ENCODE peak calls at places on chromosomes 5 and 9, in ten cellular contexts. One of them, this sample, is unnamed.

GRCh38 chr9:1869843-1870242 is 145.3 kb upstream of the SMARCA2 start:
- DNase-seq in heart left ventricle: no peak
- DNase-seq in upper lobe of right lung: no peak
- DNase-seq in HepG2: peak
- DNase-seq in tibial artery: no peak
- DNase-seq in ascending aorta: no peak
- DNase-seq in AG04449: no peak
- DNase-seq in stomach: no peak
- DNase-seq in left ventricle myocardium inferior: no peak
- DNase-seq in mammary epithelial cell: peak
- DNase-seq in this sample: no peak

GRCh38 chr9:127452481-127453092 is 1.3 kb downstream of the LRSAM1 start:
- DNase-seq in heart left ventricle: peak
- DNase-seq in upper lobe of right lung: peak
- DNase-seq in HepG2: peak
- DNase-seq in tibial artery: peak
- DNase-seq in ascending aorta: no peak
- DNase-seq in AG04449: no peak
- DNase-seq in stomach: peak
- DNase-seq in left ventricle myocardium inferior: peak
- DNase-seq in mammary epithelial cell: peak
- DNase-seq in this sample: no peak

GRCh38 chr5:33319151-33319550 is 121.6 kb upstream of the TARS1 start:
- DNase-seq in heart left ventricle: no peak
- DNase-seq in upper lobe of right lung: no peak
- DNase-seq in HepG2: no peak
- DNase-seq in tibial artery: no peak
- DNase-seq in ascending aorta: no peak
- DNase-seq in AG04449: no peak
- DNase-seq in stomach: no peak
- DNase-seq in left ventricle myocardium inferior: no peak
- DNase-seq in mammary epithelial cell: no peak
- DNase-seq in this sample: no peak

GRCh38 chr9:91345978-91346377 is 15.7 kb downstream of the AUH start:
- DNase-seq in heart left ventricle: no peak
- DNase-seq in upper lobe of right lung: no peak
- DNase-seq in HepG2: no peak
- DNase-seq in tibial artery: no peak
- DNase-seq in ascending aorta: no peak
- DNase-seq in AG04449: no peak
- DNase-seq in stomach: no peak
- DNase-seq in left ventricle myocardium inferior: no peak
- DNase-seq in mammary epithelial cell: no peak
- DNase-seq in this sample: no peak

GRCh38 chr5:151742870-151743294 is 15.5 kb downstream of the ATOX1 start:
- DNase-seq in heart left ventricle: peak
- DNase-seq in upper lobe of right lung: no peak
- DNase-seq in HepG2: peak
- DNase-seq in tibial artery: peak
- DNase-seq in ascending aorta: no peak
- DNase-seq in AG04449: no peak
- DNase-seq in stomach: no peak
- DNase-seq in left ventricle myocardium inferior: peak
- DNase-seq in mammary epithelial cell: peak
- DNase-seq in this sample: no peak

GRCh38 chr5:156414381-156414780 is 87.4 kb downstream of the SGCD start:
- DNase-seq in heart left ventricle: no peak
- DNase-seq in upper lobe of right lung: no peak
- DNase-seq in HepG2: no peak
- DNase-seq in tibial artery: no peak
- DNase-seq in ascending aorta: no peak
- DNase-seq in AG04449: no peak
- DNase-seq in stomach: no peak
- DNase-seq in left ventricle myocardium inferior: no peak
- DNase-seq in mammary epithelial cell: no peak
- DNase-seq in this sample: no peak

GRCh38 chr9:8364021-8364782 is 564.6 kb upstream of the DMAC1 start:
- DNase-seq in heart left ventricle: no peak
- DNase-seq in upper lobe of right lung: no peak
- DNase-seq in HepG2: no peak
- DNase-seq in tibial artery: no peak
- DNase-seq in ascending aorta: no peak
- DNase-seq in AG04449: no peak
- DNase-seq in stomach: no peak
- DNase-seq in left ventricle myocardium inferior: no peak
- DNase-seq in mammary epithelial cell: no peak
- DNase-seq in this sample: no peak

GRCh38 chr5:61918606-61919005 is 387.4 kb upstream of the KIF2A start:
- DNase-seq in heart left ventricle: no peak
- DNase-seq in upper lobe of right lung: no peak
- DNase-seq in HepG2: no peak
- DNase-seq in tibial artery: no peak
- DNase-seq in ascending aorta: no peak
- DNase-seq in AG04449: no peak
- DNase-seq in stomach: no peak
- DNase-seq in left ventricle myocardium inferior: no peak
- DNase-seq in mammary epithelial cell: no peak
- DNase-seq in this sample: no peak

GRCh38 chr9:110246214-110246613 is 10.1 kb downstream of the TXN start:
- DNase-seq in heart left ventricle: no peak
- DNase-seq in upper lobe of right lung: no peak
- DNase-seq in HepG2: no peak
- DNase-seq in tibial artery: no peak
- DNase-seq in ascending aorta: no peak
- DNase-seq in AG04449: no peak
- DNase-seq in stomach: no peak
- DNase-seq in left ventricle myocardium inferior: no peak
- DNase-seq in mammary epithelial cell: no peak
- DNase-seq in this sample: no peak

GRCh38 chr9:110244616-110245015 is 11.7 kb downstream of the TXN start:
- DNase-seq in heart left ventricle: no peak
- DNase-seq in upper lobe of right lung: no peak
- DNase-seq in HepG2: no peak
- DNase-seq in tibial artery: no peak
- DNase-seq in ascending aorta: no peak
- DNase-seq in AG04449: no peak
- DNase-seq in stomach: no peak
- DNase-seq in left ventricle myocardium inferior: no peak
- DNase-seq in mammary epithelial cell: no peak
- DNase-seq in this sample: no peak

GRCh38 chr9:110240198-110240597 is 16.1 kb downstream of the TXN start:
- DNase-seq in heart left ventricle: no peak
- DNase-seq in upper lobe of right lung: no peak
- DNase-seq in HepG2: no peak
- DNase-seq in tibial artery: no peak
- DNase-seq in ascending aorta: no peak
- DNase-seq in AG04449: no peak
- DNase-seq in stomach: no peak
- DNase-seq in left ventricle myocardium inferior: no peak
- DNase-seq in mammary epithelial cell: no peak
- DNase-seq in this sample: no peak

DNA sequence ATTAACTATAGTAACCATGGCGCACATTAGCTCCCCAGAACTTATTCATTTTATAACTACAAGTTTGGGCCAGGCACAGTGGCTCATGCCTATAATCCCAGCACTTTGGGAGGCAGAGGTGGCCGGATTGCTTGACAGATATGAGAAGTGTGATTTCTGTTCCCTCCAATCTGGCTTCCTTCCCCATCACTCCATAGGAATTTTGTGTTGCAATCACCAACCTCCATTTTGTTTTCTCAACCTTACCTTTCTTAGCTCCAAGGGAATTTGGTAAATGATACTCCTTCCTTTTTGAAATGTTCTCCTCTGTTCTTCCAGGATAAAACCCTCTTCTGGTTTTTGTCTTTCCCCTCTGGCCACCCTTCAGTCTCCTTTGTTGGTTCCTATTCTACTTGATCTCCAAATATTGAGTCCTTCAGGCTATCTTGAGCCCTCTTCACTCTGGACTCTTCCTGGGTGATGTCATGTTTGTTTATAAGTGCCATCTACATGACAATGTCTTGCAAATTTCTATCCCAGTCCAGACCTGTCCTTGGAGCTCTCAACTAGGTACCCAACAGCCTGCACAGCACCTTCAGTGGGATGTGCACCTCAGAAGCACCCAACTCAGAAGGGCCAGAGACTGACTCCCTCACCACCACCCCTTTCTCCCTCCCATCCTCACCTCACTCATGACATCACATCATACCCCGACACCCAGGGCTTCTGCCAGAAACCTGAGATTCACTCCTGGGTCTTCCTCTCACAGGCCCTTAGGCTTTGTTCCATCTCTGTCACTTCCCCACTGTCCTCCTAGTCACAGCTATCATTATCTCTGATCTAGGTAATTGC is 14.6 kb downstream of the TXN start:
- DNase-seq in heart left ventricle: no peak
- DNase-seq in upper lobe of right lung: no peak
- DNase-seq in HepG2: no peak
- DNase-seq in tibial artery: no peak
- DNase-seq in ascending aorta: no peak
- DNase-seq in AG04449: no peak
- DNase-seq in stomach: no peak
- DNase-seq in left ventricle myocardium inferior: no peak
- DNase-seq in mammary epithelial cell: peak
- DNase-seq in this sample: no peak
- TF ChIP-seq CTCF in heart left ventricle: no peak
- TF ChIP-seq CTCF in upper lobe of right lung: no peak
- TF ChIP-seq CTCF in HepG2: no peak
- TF ChIP-seq CTCF in tibial artery: no peak
- TF ChIP-seq CTCF in ascending aorta: no peak
- TF ChIP-seq CTCF in AG04449: no peak
- TF ChIP-seq CTCF in stomach: no peak
- TF ChIP-seq CTCF in left ventricle myocardium inferior: no peak
- TF ChIP-seq CTCF in mammary epithelial cell: no peak
- TF ChIP-seq CTCF in this sample: no peak

DNA sequence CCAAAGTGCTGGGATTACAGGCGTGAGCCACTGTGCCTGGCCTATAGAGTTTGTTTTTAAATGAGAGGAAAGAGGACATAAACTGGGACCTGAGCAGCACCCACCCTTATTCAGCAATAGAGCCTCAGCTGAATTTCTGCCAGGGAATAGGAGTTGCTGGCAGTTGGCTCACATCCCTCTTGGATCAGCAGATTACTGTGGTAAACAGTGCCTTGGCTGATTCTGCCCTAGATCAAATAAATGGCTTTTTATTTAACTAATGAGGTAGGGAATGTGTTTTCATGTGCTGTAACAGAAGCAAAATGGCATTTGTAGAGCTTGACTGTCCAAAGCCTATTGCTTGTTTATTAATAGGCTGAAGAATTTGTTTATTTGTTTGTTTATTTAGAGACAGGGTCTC is 2.1 kb downstream of the ARHGEF37 start:
- DNase-seq in heart left ventricle: peak
- DNase-seq in upper lobe of right lung: no peak
- DNase-seq in HepG2: no peak
- DNase-seq in tibial artery: peak
- DNase-seq in ascending aorta: no peak
- DNase-seq in AG04449: no peak
- DNase-seq in stomach: peak
- DNase-seq in left ventricle myocardium inferior: no peak
- DNase-seq in mammary epithelial cell: no peak
- DNase-seq in this sample: no peak
- H3K4me3 ChIP-seq in heart left ventricle: no peak
- H3K4me3 ChIP-seq in upper lobe of right lung: no peak
- H3K4me3 ChIP-seq in HepG2: no peak
- H3K4me3 ChIP-seq in tibial artery: no peak
- H3K4me3 ChIP-seq in ascending aorta: no peak
- H3K4me3 ChIP-seq in AG04449: no peak
- H3K4me3 ChIP-seq in stomach: peak
- H3K4me3 ChIP-seq in left ventricle myocardium inferior: peak
- H3K4me3 ChIP-seq in mammary epithelial cell: no peak
- H3K4me3 ChIP-seq in this sample: no peak

DNA sequence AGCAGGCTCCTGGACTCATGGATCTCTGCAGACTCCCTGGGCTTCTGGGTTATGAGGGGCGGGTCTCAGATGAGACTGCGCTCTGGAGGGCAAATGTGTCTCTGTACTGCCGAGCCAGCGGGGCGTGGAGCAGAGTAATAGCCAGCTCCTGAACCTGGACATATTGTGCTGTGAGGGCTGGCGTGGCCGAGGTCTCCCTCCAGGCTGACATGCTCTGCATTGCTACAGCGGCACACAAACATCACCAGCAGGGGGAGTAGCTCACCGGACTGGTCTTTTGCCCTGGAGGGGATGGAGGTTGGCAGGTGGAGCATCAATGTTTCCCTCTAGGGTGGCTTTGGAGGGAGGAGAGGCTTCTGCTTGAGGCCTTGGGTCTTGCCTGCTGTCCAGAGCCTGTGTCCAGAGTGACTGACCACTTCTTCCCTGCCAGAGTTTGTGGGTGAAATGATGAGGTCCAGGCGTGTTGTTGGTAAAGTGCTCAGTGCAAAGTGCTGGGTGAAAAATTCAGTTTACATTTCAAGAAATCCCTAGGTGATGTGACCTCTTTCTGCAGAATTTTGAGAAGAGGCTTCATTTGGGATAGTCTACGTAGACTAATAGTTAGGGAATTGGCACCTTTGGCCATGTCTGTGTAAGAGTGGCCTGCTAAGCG is 10.9 kb upstream of the GADD45G start:
- DNase-seq in heart left ventricle: no peak
- DNase-seq in upper lobe of right lung: peak
- DNase-seq in HepG2: peak
- DNase-seq in tibial artery: no peak
- DNase-seq in ascending aorta: no peak
- DNase-seq in AG04449: no peak
- DNase-seq in stomach: peak
- DNase-seq in left ventricle myocardium inferior: peak
- DNase-seq in mammary epithelial cell: peak
- DNase-seq in this sample: no peak
- TF ChIP-seq CTCF in heart left ventricle: peak
- TF ChIP-seq CTCF in upper lobe of right lung: peak
- TF ChIP-seq CTCF in HepG2: peak
- TF ChIP-seq CTCF in tibial artery: peak
- TF ChIP-seq CTCF in ascending aorta: peak
- TF ChIP-seq CTCF in AG04449: peak
- TF ChIP-seq CTCF in stomach: peak
- TF ChIP-seq CTCF in left ventricle myocardium inferior: peak
- TF ChIP-seq CTCF in mammary epithelial cell: peak
- TF ChIP-seq CTCF in this sample: peak

GRCh38 chr5:1387876-1388275 is 43.0 kb upstream of the CLPTM1L start:
- DNase-seq in heart left ventricle: no peak
- DNase-seq in upper lobe of right lung: no peak
- DNase-seq in HepG2: no peak
- DNase-seq in tibial artery: no peak
- DNase-seq in ascending aorta: no peak
- DNase-seq in AG04449: no peak
- DNase-seq in stomach: no peak
- DNase-seq in left ventricle myocardium inferior: no peak
- DNase-seq in mammary epithelial cell: no peak
- DNase-seq in this sample: no peak

GRCh38 chr5:1388383-1388967 is 43.6 kb upstream of the CLPTM1L start:
- DNase-seq in heart left ventricle: no peak
- DNase-seq in upper lobe of right lung: no peak
- DNase-seq in HepG2: no peak
- DNase-seq in tibial artery: no peak
- DNase-seq in ascending aorta: no peak
- DNase-seq in AG04449: no peak
- DNase-seq in stomach: no peak
- DNase-seq in left ventricle myocardium inferior: no peak
- DNase-seq in mammary epithelial cell: no peak
- DNase-seq in this sample: no peak

GRCh38 chr5:1385395-1386273 is 40.7 kb upstream of the CLPTM1L start:
- DNase-seq in heart left ventricle: peak
- DNase-seq in upper lobe of right lung: peak
- DNase-seq in HepG2: peak
- DNase-seq in tibial artery: peak
- DNase-seq in ascending aorta: peak
- DNase-seq in AG04449: no peak
- DNase-seq in stomach: peak
- DNase-seq in left ventricle myocardium inferior: peak
- DNase-seq in mammary epithelial cell: peak
- DNase-seq in this sample: no peak

GRCh38 chr5:1386274-1386717 is 41.4 kb upstream of the CLPTM1L start:
- DNase-seq in heart left ventricle: peak
- DNase-seq in upper lobe of right lung: peak
- DNase-seq in HepG2: no peak
- DNase-seq in tibial artery: no peak
- DNase-seq in ascending aorta: no peak
- DNase-seq in AG04449: no peak
- DNase-seq in stomach: peak
- DNase-seq in left ventricle myocardium inferior: peak
- DNase-seq in mammary epithelial cell: peak
- DNase-seq in this sample: no peak

GRCh38 chr5:1387059-1387755 is 42.3 kb upstream of the CLPTM1L start:
- DNase-seq in heart left ventricle: no peak
- DNase-seq in upper lobe of right lung: no peak
- DNase-seq in HepG2: no peak
- DNase-seq in tibial artery: no peak
- DNase-seq in ascending aorta: no peak
- DNase-seq in AG04449: no peak
- DNase-seq in stomach: no peak
- DNase-seq in left ventricle myocardium inferior: no peak
- DNase-seq in mammary epithelial cell: no peak
- DNase-seq in this sample: no peak
- H3K4me3 ChIP-seq in heart left ventricle: no peak
- H3K4me3 ChIP-seq in upper lobe of right lung: no peak
- H3K4me3 ChIP-seq in HepG2: no peak
- H3K4me3 ChIP-seq in tibial artery: no peak
- H3K4me3 ChIP-seq in ascending aorta: no peak
- H3K4me3 ChIP-seq in AG04449: no peak
- H3K4me3 ChIP-seq in stomach: no peak
- H3K4me3 ChIP-seq in left ventricle myocardium inferior: no peak
- H3K4me3 ChIP-seq in mammary epithelial cell: no peak
- H3K4me3 ChIP-seq in this sample: no peak